ENCODE peak calls at places on chromosomes 5 and 9, in eight cellular contexts. D, P, R, W, S, I, T and O are unnamed samples.

GRCh38 chr5:104247260-104247659 is 684.7 kb upstream of the NUDT12 start:
- ATAC-seq in D (no peak), P (no peak), R (no peak), W (no peak), S (no peak), I (peak), T (no peak), O (no peak)

GRCh38 chr5:157877821-157878220 is 18.9 kb upstream of the CLINT1 start:
- ATAC-seq in D (no peak), P (no peak), R (no peak), W (no peak), S (no peak), I (no peak), T (no peak), O (no peak)

GRCh38 chr5:159198063-159199036 is 11.0 kb downstream of the RNF145 start:
- ATAC-seq in D (peak), P (peak), R (no peak), W (no peak), S (no peak), I (peak), T (no peak), O (peak)

GRCh38 chr5:137466888-137467287 is 32.2 kb downstream of the SPOCK1 start:
- ATAC-seq in D (no peak), P (no peak), R (no peak), W (peak), S (no peak), I (no peak), T (peak), O (no peak)

GRCh38 chr5:30401479-30402058 is 791.9 kb upstream of the CDH6 start:
- ATAC-seq in D (no peak), P (peak), R (no peak), W (no peak), S (no peak), I (no peak), T (no peak), O (no peak)

GRCh38 chr5:168691891-168692290 is 112.7 kb upstream of the PANK3 start:
- ATAC-seq in D (no peak), P (no peak), R (no peak), W (no peak), S (no peak), I (no peak), T (no peak), O (no peak)

GRCh38 chr5:178297751-178298150 is 65.1 kb upstream of the PHYKPL start:
- ATAC-seq in D (no peak), P (no peak), R (no peak), W (no peak), S (no peak), I (no peak), T (no peak), O (peak)

GRCh38 chr5:150404991-150405816 is 7.5 kb downstream of the CD74 start:
- ATAC-seq in D (no peak), P (no peak), R (no peak), W (no peak), S (no peak), I (no peak), T (no peak), O (no peak)

GRCh38 chr9:94033383-94033782 is 50.9 kb upstream of the PTPDC1 start:
- ATAC-seq in D (no peak), P (no peak), R (no peak), W (no peak), S (no peak), I (no peak), T (no peak), O (no peak)

GRCh38 chr5:122077451-122078115 is 476 bp downstream of the LOX start:
- ATAC-seq in D (peak), P (peak), R (peak), W (peak), S (peak), I (peak), T (peak), O (peak)

GRCh38 chr9:87036482-87036881 is 89.2 kb upstream of the GAS1 start:
- ATAC-seq in D (no peak), P (no peak), R (no peak), W (no peak), S (no peak), I (no peak), T (no peak), O (no peak)

GRCh38 chr5:150286820-150287219 is 2.8 kb downstream of the CAMK2A start:
- ATAC-seq in D (peak), P (peak), R (peak), W (no peak), S (no peak), I (peak), T (peak), O (peak)

GRCh38 chr9:33129886-33130284 is 37.3 kb downstream of the B4GALT1 start:
- ATAC-seq in D (no peak), P (no peak), R (no peak), W (no peak), S (no peak), I (peak), T (no peak), O (peak)

GRCh38 chr5:170211575-170212334 is 21.0 kb upstream of the C5orf58 start:
- ATAC-seq in D (no peak), P (peak), R (no peak), W (no peak), S (no peak), I (no peak), T (no peak), O (no peak)

GRCh38 chr9:115015018-115015635 is 84.7 kb upstream of the TNFSF8 start:
- ATAC-seq in D (no peak), P (peak), R (peak), W (peak), S (peak), I (peak), T (peak), O (no peak)

GRCh38 chr9:110520120-110520701 is 59.3 kb downstream of the SVEP1 start:
- ATAC-seq in D (no peak), P (no peak), R (no peak), W (no peak), S (peak), I (no peak), T (no peak), O (no peak)

GRCh38 chr5:72101828-72102227 is 5.4 kb upstream of the MAP1B start:
- ATAC-seq in D (no peak), P (peak), R (no peak), W (no peak), S (no peak), I (no peak), T (no peak), O (no peak)

GRCh38 chr5:111735829-111736228 is 21.2 kb downstream of the NREP start:
- ATAC-seq in D (no peak), P (peak), R (peak), W (peak), S (peak), I (peak), T (peak), O (no peak)

GRCh38 chr9:133347515-133347984 is 381 bp downstream of the MED22 start:
- ATAC-seq in D (peak), P (peak), R (peak), W (peak), S (peak), I (peak), T (peak), O (peak)

GRCh38 chr9:70924905-70925547 is 196.4 kb downstream of the TRPM3 start:
- ATAC-seq in D (peak), P (peak), R (peak), W (peak), S (peak), I (peak), T (peak), O (peak)

GRCh38 chr5:143077453-143078103 is 307.4 kb downstream of the ARHGAP26 start:
- ATAC-seq in D (no peak), P (no peak), R (no peak), W (no peak), S (no peak), I (no peak), T (peak), O (no peak)

GRCh38 chr5:171477101-171477500 is 57.7 kb downstream of the FGF18 start:
- ATAC-seq in D (no peak), P (no peak), R (no peak), W (no peak), S (no peak), I (no peak), T (no peak), O (no peak)

GRCh38 chr5:82639393-82640144 is 361.4 kb upstream of the RPS23 start:
- ATAC-seq in D (no peak), P (no peak), R (no peak), W (peak), S (no peak), I (no peak), T (no peak), O (no peak)

GRCh38 chr9:127832248-127832647 is 22.2 kb downstream of the ENG start:
- ATAC-seq in D (peak), P (no peak), R (no peak), W (no peak), S (no peak), I (no peak), T (no peak), O (no peak)

GRCh38 chr9:89383721-89384300 is 65.5 kb downstream of the SECISBP2 start:
- ATAC-seq in D (no peak), P (no peak), R (no peak), W (no peak), S (no peak), I (no peak), T (no peak), O (no peak)

GRCh38 chr5:150155258-150156032 is at the start of gene PDGFRB:
- ATAC-seq in D (peak), P (peak), R (no peak), W (peak), S (peak), I (peak), T (peak), O (peak)

GRCh38 chr9:96450613-96451544 is 910 bp downstream of the HABP4 start:
- ATAC-seq in D (peak), P (peak), R (peak), W (peak), S (peak), I (peak), T (peak), O (peak)

GRCh38 chr5:151065609-151066008 is 15.2 kb downstream of the TNIP1 start:
- ATAC-seq in D (no peak), P (no peak), R (no peak), W (no peak), S (no peak), I (no peak), T (no peak), O (peak)

GRCh38 chr5:79346420-79346824 is 110.5 kb downstream of the JMY start:
- ATAC-seq in D (no peak), P (peak), R (peak), W (no peak), S (no peak), I (no peak), T (no peak), O (no peak)

GRCh38 chr5:177995691-177996595 is at the start of gene PROP1:
- ATAC-seq in D (no peak), P (no peak), R (no peak), W (no peak), S (no peak), I (no peak), T (no peak), O (no peak)

GRCh38 chr5:74454263-74455030 is 186.1 kb downstream of the ENC1 start:
- ATAC-seq in D (no peak), P (no peak), R (no peak), W (no peak), S (no peak), I (no peak), T (no peak), O (no peak)

GRCh38 chr9:37967681-37968080 is 63.8 kb upstream of the SLC25A51 start:
- ATAC-seq in D (no peak), P (no peak), R (no peak), W (no peak), S (no peak), I (no peak), T (no peak), O (no peak)

GRCh38 chr5:54894957-54895815 is 90.2 kb downstream of the ESM1 start:
- ATAC-seq in D (no peak), P (no peak), R (no peak), W (no peak), S (no peak), I (no peak), T (no peak), O (no peak)

GRCh38 chr9:121698627-121699270 is 47.3 kb downstream of the DAB2IP start:
- ATAC-seq in D (peak), P (no peak), R (peak), W (no peak), S (peak), I (peak), T (peak), O (peak)